ENCODE peak calls at places on chromosome 17, in seven cellular contexts. One of them, this sample, is unnamed.
A peak's percentile ranks its signal among the peaks of the same experiment; 100 is the strongest.

GRCh38 chr17:63039342-63039741 is 73.3 kb downstream of the TANC2 start:
- DNase-seq in mesendoderm: no peak
- DNase-seq in neuronal stem cell: no peak
- DNase-seq in mesenchymal stem cell: no peak
- DNase-seq in H9: no peak
- DNase-seq in H1: no peak
- DNase-seq in trophoblast cell: no peak
- DNase-seq in this sample: peak; percentile 28

GRCh38 chr17:69669441-69670178 is 255.1 kb downstream of the MAP2K6 start:
- DNase-seq in mesendoderm: no peak
- DNase-seq in neuronal stem cell: no peak
- DNase-seq in mesenchymal stem cell: no peak
- DNase-seq in H9: no peak
- DNase-seq in H1: no peak
- DNase-seq in trophoblast cell: no peak
- DNase-seq in this sample: peak; percentile 65

GRCh38 chr17:42774066-42774750 is 959 bp downstream of the VPS25 start:
- DNase-seq in mesendoderm: peak; percentile 25
- DNase-seq in neuronal stem cell: no peak
- DNase-seq in mesenchymal stem cell: no peak
- DNase-seq in H9: no peak
- DNase-seq in H1: no peak
- DNase-seq in trophoblast cell: no peak
- DNase-seq in this sample: peak; percentile 55

GRCh38 chr17:30567231-30568116 is 90.3 kb downstream of the GOSR1 start:
- DNase-seq in mesendoderm: no peak
- DNase-seq in neuronal stem cell: no peak
- DNase-seq in mesenchymal stem cell: no peak
- DNase-seq in H9: no peak
- DNase-seq in H1: no peak
- DNase-seq in trophoblast cell: no peak
- DNase-seq in this sample: no peak

GRCh38 chr17:2067559-2067958 is 12.7 kb downstream of the HIC1 start:
- DNase-seq in mesendoderm: no peak
- DNase-seq in neuronal stem cell: no peak
- DNase-seq in mesenchymal stem cell: no peak
- DNase-seq in H9: no peak
- DNase-seq in H1: no peak
- DNase-seq in trophoblast cell: no peak
- DNase-seq in this sample: peak; percentile 56

GRCh38 chr17:82272495-82273326 is 789 bp downstream of the CSNK1D start:
- DNase-seq in mesendoderm: peak; percentile 39
- DNase-seq in neuronal stem cell: no peak
- DNase-seq in mesenchymal stem cell: no peak
- DNase-seq in H9: peak; percentile 60
- DNase-seq in H1: no peak
- DNase-seq in trophoblast cell: no peak
- DNase-seq in this sample: no peak

GRCh38 chr17:52027620-52028019 is 130.9 kb downstream of the CA10 start:
- DNase-seq in mesendoderm: no peak
- DNase-seq in neuronal stem cell: no peak
- DNase-seq in mesenchymal stem cell: peak; percentile 55
- DNase-seq in H9: no peak
- DNase-seq in H1: no peak
- DNase-seq in trophoblast cell: peak; percentile 7
- DNase-seq in this sample: no peak

GRCh38 chr17:77736207-77736600 is 222.3 kb upstream of the TNRC6C start:
- DNase-seq in mesendoderm: no peak
- DNase-seq in neuronal stem cell: no peak
- DNase-seq in mesenchymal stem cell: no peak
- DNase-seq in H9: peak; percentile 54
- DNase-seq in H1: peak; percentile 55
- DNase-seq in trophoblast cell: no peak
- DNase-seq in this sample: no peak

GRCh38 chr17:65888649-65889048 is 303.3 kb downstream of the CEP112 start:
- DNase-seq in mesendoderm: peak; percentile 73
- DNase-seq in neuronal stem cell: no peak
- DNase-seq in mesenchymal stem cell: peak; percentile 1
- DNase-seq in H9: no peak
- DNase-seq in H1: no peak
- DNase-seq in trophoblast cell: no peak
- DNase-seq in this sample: peak; percentile 66

GRCh38 chr17:74767111-74767516 is 9.0 kb downstream of the NAT9 start:
- DNase-seq in mesendoderm: no peak
- DNase-seq in neuronal stem cell: no peak
- DNase-seq in mesenchymal stem cell: no peak
- DNase-seq in H9: no peak
- DNase-seq in H1: no peak
- DNase-seq in trophoblast cell: no peak
- DNase-seq in this sample: no peak

GRCh38 chr17:58968662-58969061 is 138.0 kb downstream of the TRIM37 start:
- DNase-seq in mesendoderm: no peak
- DNase-seq in neuronal stem cell: no peak
- DNase-seq in mesenchymal stem cell: no peak
- DNase-seq in H9: no peak
- DNase-seq in H1: no peak
- DNase-seq in trophoblast cell: no peak
- DNase-seq in this sample: peak; percentile 12

GRCh38 chr17:19242926-19243325 is 5.8 kb downstream of the EPN2 start:
- DNase-seq in mesendoderm: no peak
- DNase-seq in neuronal stem cell: no peak
- DNase-seq in mesenchymal stem cell: no peak
- DNase-seq in H9: no peak
- DNase-seq in H1: no peak
- DNase-seq in trophoblast cell: no peak
- DNase-seq in this sample: no peak

GRCh38 chr17:28997811-28998210 is 8.0 kb downstream of the SEZ6 start:
- DNase-seq in mesendoderm: no peak
- DNase-seq in neuronal stem cell: no peak
- DNase-seq in mesenchymal stem cell: no peak
- DNase-seq in H9: no peak
- DNase-seq in H1: no peak
- DNase-seq in trophoblast cell: no peak
- DNase-seq in this sample: no peak

GRCh38 chr17:15651583-15652110 is 32.1 kb upstream of the FBXW10B start:
- DNase-seq in mesendoderm: peak; percentile 85
- DNase-seq in neuronal stem cell: peak; percentile 37
- DNase-seq in mesenchymal stem cell: peak; percentile 99
- DNase-seq in H9: peak; percentile 87
- DNase-seq in H1: no peak
- DNase-seq in trophoblast cell: peak; percentile 96
- DNase-seq in this sample: peak; percentile 99

GRCh38 chr17:56173958-56174357 is 20.7 kb downstream of the ANKFN1 start:
- DNase-seq in mesendoderm: peak; percentile 25
- DNase-seq in neuronal stem cell: no peak
- DNase-seq in mesenchymal stem cell: peak; percentile 3
- DNase-seq in H9: no peak
- DNase-seq in H1: no peak
- DNase-seq in trophoblast cell: no peak
- DNase-seq in this sample: no peak

GRCh38 chr17:40110457-40110856 is 10.1 kb upstream of the NR1D1 start:
- DNase-seq in mesendoderm: no peak
- DNase-seq in neuronal stem cell: no peak
- DNase-seq in mesenchymal stem cell: peak; percentile 22
- DNase-seq in H9: no peak
- DNase-seq in H1: no peak
- DNase-seq in trophoblast cell: no peak
- DNase-seq in this sample: no peak

GRCh38 chr17:39676198-39676819 is 8.1 kb downstream of the PNMT start:
- DNase-seq in mesendoderm: no peak
- DNase-seq in neuronal stem cell: no peak
- DNase-seq in mesenchymal stem cell: no peak
- DNase-seq in H9: no peak
- DNase-seq in H1: no peak
- DNase-seq in trophoblast cell: no peak
- DNase-seq in this sample: no peak

GRCh38 chr17:2701161-2701995 is 10.2 kb downstream of the CLUH start:
- DNase-seq in mesendoderm: no peak
- DNase-seq in neuronal stem cell: no peak
- DNase-seq in mesenchymal stem cell: no peak
- DNase-seq in H9: peak; percentile 32
- DNase-seq in H1: no peak
- DNase-seq in trophoblast cell: no peak
- DNase-seq in this sample: no peak

GRCh38 chr17:63126607-63127006 is 160.6 kb downstream of the TANC2 start:
- DNase-seq in mesendoderm: no peak
- DNase-seq in neuronal stem cell: no peak
- DNase-seq in mesenchymal stem cell: peak; percentile 59
- DNase-seq in H9: no peak
- DNase-seq in H1: no peak
- DNase-seq in trophoblast cell: no peak
- DNase-seq in this sample: peak; percentile 49

GRCh38 chr17:55162556-55162946 is 102.2 kb upstream of the HLF start:
- DNase-seq in mesendoderm: no peak
- DNase-seq in neuronal stem cell: no peak
- DNase-seq in mesenchymal stem cell: no peak
- DNase-seq in H9: no peak
- DNase-seq in H1: no peak
- DNase-seq in trophoblast cell: no peak
- DNase-seq in this sample: no peak

GRCh38 chr17:55167024-55167721 is 97.6 kb upstream of the HLF start:
- DNase-seq in mesendoderm: no peak
- DNase-seq in neuronal stem cell: no peak
- DNase-seq in mesenchymal stem cell: no peak
- DNase-seq in H9: no peak
- DNase-seq in H1: no peak
- DNase-seq in trophoblast cell: no peak
- DNase-seq in this sample: no peak

GRCh38 chr17:55168970-55169687 is 95.6 kb upstream of the HLF start:
- DNase-seq in mesendoderm: no peak
- DNase-seq in neuronal stem cell: no peak
- DNase-seq in mesenchymal stem cell: no peak
- DNase-seq in H9: no peak
- DNase-seq in H1: no peak
- DNase-seq in trophoblast cell: no peak
- DNase-seq in this sample: no peak

GRCh38 chr17:55163408-55163807 is 101.4 kb upstream of the HLF start:
- DNase-seq in mesendoderm: no peak
- DNase-seq in neuronal stem cell: no peak
- DNase-seq in mesenchymal stem cell: no peak
- DNase-seq in H9: no peak
- DNase-seq in H1: no peak
- DNase-seq in trophoblast cell: no peak
- DNase-seq in this sample: no peak

DNA sequence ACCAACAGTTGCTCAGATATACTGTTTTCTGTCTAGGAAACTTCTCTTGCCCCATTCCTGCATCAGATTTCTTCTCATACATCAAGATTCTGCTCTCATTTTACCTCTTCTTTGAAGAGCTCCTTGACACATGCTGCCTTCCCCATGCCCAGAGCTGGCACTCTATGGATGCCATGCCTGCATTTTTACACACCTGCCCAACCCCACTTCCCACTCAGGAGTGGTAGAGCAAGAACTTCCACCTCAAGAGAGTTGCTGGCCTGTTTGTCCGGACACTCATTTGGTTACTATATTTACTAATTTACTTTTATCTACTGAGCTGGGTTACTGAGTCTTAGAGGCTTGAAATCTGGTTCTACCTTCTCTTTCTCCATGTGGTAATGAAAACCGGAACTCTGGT is 98.3 kb upstream of the HLF start:
- DNase-seq in mesendoderm: no peak
- DNase-seq in neuronal stem cell: no peak
- DNase-seq in mesenchymal stem cell: no peak
- DNase-seq in H9: no peak
- DNase-seq in H1: no peak
- DNase-seq in trophoblast cell: no peak
- DNase-seq in this sample: no peak
- H2BK5ac ChIP-seq in mesendoderm: no peak overlapping the region
- H2BK5ac ChIP-seq in neuronal stem cell: no peak overlapping the region
- H2BK5ac ChIP-seq in mesenchymal stem cell: no peak overlapping the region
- H2BK5ac ChIP-seq in H9: no peak overlapping the region
- H2BK5ac ChIP-seq in H1: no peak overlapping the region
- H2BK5ac ChIP-seq in trophoblast cell: no peak overlapping the region
- H2BK5ac ChIP-seq in this sample: no peak overlapping the region

GRCh38 chr17:80012156-80012555 is 23.5 kb downstream of the TBC1D16 start:
- DNase-seq in mesendoderm: no peak
- DNase-seq in neuronal stem cell: no peak
- DNase-seq in mesenchymal stem cell: no peak
- DNase-seq in H9: no peak
- DNase-seq in H1: no peak
- DNase-seq in trophoblast cell: no peak
- DNase-seq in this sample: no peak
- H2BK5ac ChIP-seq in mesendoderm: no peak overlapping the region
- H2BK5ac ChIP-seq in neuronal stem cell: peak overlapping the region; percentile 34
- H2BK5ac ChIP-seq in mesenchymal stem cell: no peak overlapping the region
- H2BK5ac ChIP-seq in H9: no peak overlapping the region
- H2BK5ac ChIP-seq in H1: no peak overlapping the region
- H2BK5ac ChIP-seq in trophoblast cell: no peak overlapping the region
- H2BK5ac ChIP-seq in this sample: no peak overlapping the region

GRCh38 chr17:16968786-16969185 is 3.1 kb downstream of the TNFRSF13B start:
- DNase-seq in mesendoderm: no peak
- DNase-seq in neuronal stem cell: no peak
- DNase-seq in mesenchymal stem cell: no peak
- DNase-seq in H9: no peak
- DNase-seq in H1: no peak
- DNase-seq in trophoblast cell: no peak
- DNase-seq in this sample: no peak
- H2BK5ac ChIP-seq in mesendoderm: no peak overlapping the region
- H2BK5ac ChIP-seq in neuronal stem cell: no peak overlapping the region
- H2BK5ac ChIP-seq in mesenchymal stem cell: no peak overlapping the region
- H2BK5ac ChIP-seq in H9: no peak overlapping the region
- H2BK5ac ChIP-seq in H1: no peak overlapping the region
- H2BK5ac ChIP-seq in trophoblast cell: no peak overlapping the region
- H2BK5ac ChIP-seq in this sample: no peak overlapping the region

DNA sequence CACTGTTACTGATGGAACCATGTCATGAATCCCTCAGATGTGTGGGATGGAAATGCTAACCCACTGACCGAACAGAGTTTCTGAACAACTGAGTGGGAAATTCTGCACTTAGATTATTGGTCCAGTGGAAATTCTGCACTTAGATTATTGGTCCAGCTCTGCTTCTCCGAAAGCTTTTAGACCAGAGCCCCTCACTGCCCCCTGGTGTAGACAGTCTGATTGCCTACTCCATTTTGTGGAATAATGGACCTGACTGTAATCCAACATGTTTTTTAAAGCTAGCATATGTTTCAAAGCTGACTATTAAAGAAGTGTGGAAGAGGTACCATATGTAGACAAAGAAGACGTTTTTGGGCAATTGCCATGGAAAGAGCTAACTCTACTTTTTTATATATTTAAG is 50.3 kb upstream of the TBX2 start:
- DNase-seq in mesendoderm: no peak
- DNase-seq in neuronal stem cell: no peak
- DNase-seq in mesenchymal stem cell: no peak
- DNase-seq in H9: no peak
- DNase-seq in H1: no peak
- DNase-seq in trophoblast cell: no peak
- DNase-seq in this sample: no peak
- H2BK5ac ChIP-seq in mesendoderm: no peak overlapping the region
- H2BK5ac ChIP-seq in neuronal stem cell: no peak overlapping the region
- H2BK5ac ChIP-seq in mesenchymal stem cell: no peak overlapping the region
- H2BK5ac ChIP-seq in H9: no peak overlapping the region
- H2BK5ac ChIP-seq in H1: no peak overlapping the region
- H2BK5ac ChIP-seq in trophoblast cell: no peak overlapping the region
- H2BK5ac ChIP-seq in this sample: no peak overlapping the region

GRCh38 chr17:35167666-35168065 is 20.0 kb downstream of the UNC45B start:
- DNase-seq in mesendoderm: no peak
- DNase-seq in neuronal stem cell: no peak
- DNase-seq in mesenchymal stem cell: peak; percentile 27
- DNase-seq in H9: no peak
- DNase-seq in H1: no peak
- DNase-seq in trophoblast cell: peak; percentile 53
- DNase-seq in this sample: peak; percentile 62
- H2BK5ac ChIP-seq in mesendoderm: no peak overlapping the region
- H2BK5ac ChIP-seq in neuronal stem cell: no peak overlapping the region
- H2BK5ac ChIP-seq in mesenchymal stem cell: no peak overlapping the region
- H2BK5ac ChIP-seq in H9: no peak overlapping the region
- H2BK5ac ChIP-seq in H1: no peak overlapping the region
- H2BK5ac ChIP-seq in trophoblast cell: no peak overlapping the region
- H2BK5ac ChIP-seq in this sample: no peak overlapping the region

This sample was measured in IMR-90.